ENCODE peak calls at places on chromosomes 13 and 19, in ten cellular contexts. One of them, this sample, is unnamed.

GRCh38 chr13:82129281-82129680 is 1753.0 kb downstream of the SLITRK1 start:
- DNase-seq in Calu3: no peak
- DNase-seq in foreskin fibroblast: no peak
- DNase-seq in CD4-positive, alpha-beta T cell: no peak
- DNase-seq in dorsolateral prefrontal cortex: no peak
- DNase-seq in GM23338: no peak
- DNase-seq in prostate gland: no peak
- DNase-seq in H9: no peak
- DNase-seq in neural progenitor cell: no peak
- DNase-seq in transverse colon: no peak
- DNase-seq in this sample: no peak

GRCh38 chr13:57925250-57925649 is 293.7 kb downstream of the PCDH17 start:
- DNase-seq in GM23338: no peak
- DNase-seq in transverse colon: no peak
- DNase-seq in H9: no peak
- DNase-seq in Calu3: no peak
- DNase-seq in CD4-positive, alpha-beta T cell: no peak
- DNase-seq in foreskin fibroblast: no peak
- DNase-seq in prostate gland: no peak
- DNase-seq in dorsolateral prefrontal cortex: no peak
- DNase-seq in neural progenitor cell: no peak
- DNase-seq in this sample: no peak

GRCh38 chr19:18803550-18804138 is 12.5 kb upstream of the COMP start:
- DNase-seq in transverse colon: no peak
- DNase-seq in CD4-positive, alpha-beta T cell: no peak
- DNase-seq in Calu3: no peak
- DNase-seq in dorsolateral prefrontal cortex: no peak
- DNase-seq in H9: no peak
- DNase-seq in GM23338: no peak
- DNase-seq in prostate gland: no peak
- DNase-seq in neural progenitor cell: no peak
- DNase-seq in foreskin fibroblast: no peak
- DNase-seq in this sample: no peak

GRCh38 chr19:2055871-2056809 is 5.1 kb upstream of the MKNK2 start:
- DNase-seq in prostate gland: peak
- DNase-seq in Calu3: no peak
- DNase-seq in foreskin fibroblast: peak
- DNase-seq in H9: no peak
- DNase-seq in neural progenitor cell: no peak
- DNase-seq in dorsolateral prefrontal cortex: no peak
- DNase-seq in CD4-positive, alpha-beta T cell: no peak
- DNase-seq in GM23338: peak
- DNase-seq in transverse colon: peak
- DNase-seq in this sample: peak

GRCh38 chr19:17309198-17309961 is at the start of gene DDA1:
- DNase-seq in prostate gland: peak
- DNase-seq in H9: peak
- DNase-seq in neural progenitor cell: peak
- DNase-seq in foreskin fibroblast: peak
- DNase-seq in Calu3: peak
- DNase-seq in GM23338: peak
- DNase-seq in dorsolateral prefrontal cortex: peak
- DNase-seq in transverse colon: peak
- DNase-seq in CD4-positive, alpha-beta T cell: peak
- DNase-seq in this sample: peak

GRCh38 chr13:35478384-35479222 is 2.1 kb upstream of the MAB21L1 start:
- DNase-seq in neural progenitor cell: peak
- DNase-seq in dorsolateral prefrontal cortex: no peak
- DNase-seq in H9: peak
- DNase-seq in prostate gland: no peak
- DNase-seq in GM23338: peak
- DNase-seq in Calu3: no peak
- DNase-seq in transverse colon: no peak
- DNase-seq in foreskin fibroblast: peak
- DNase-seq in CD4-positive, alpha-beta T cell: no peak
- DNase-seq in this sample: no peak

GRCh38 chr13:80666782-80667537 is 326.0 kb upstream of the SPRY2 start:
- DNase-seq in transverse colon: no peak
- DNase-seq in prostate gland: no peak
- DNase-seq in neural progenitor cell: no peak
- DNase-seq in CD4-positive, alpha-beta T cell: no peak
- DNase-seq in Calu3: no peak
- DNase-seq in dorsolateral prefrontal cortex: no peak
- DNase-seq in GM23338: no peak
- DNase-seq in H9: no peak
- DNase-seq in foreskin fibroblast: no peak
- DNase-seq in this sample: no peak

GRCh38 chr13:52348081-52348480 is 57.9 kb downstream of the THSD1 start:
- DNase-seq in neural progenitor cell: no peak
- DNase-seq in CD4-positive, alpha-beta T cell: no peak
- DNase-seq in foreskin fibroblast: peak
- DNase-seq in dorsolateral prefrontal cortex: no peak
- DNase-seq in transverse colon: no peak
- DNase-seq in GM23338: no peak
- DNase-seq in prostate gland: no peak
- DNase-seq in H9: no peak
- DNase-seq in Calu3: no peak
- DNase-seq in this sample: peak

GRCh38 chr19:6393982-6394412 is 1.0 kb upstream of the GTF2F1 start:
- DNase-seq in Calu3: no peak
- DNase-seq in H9: no peak
- DNase-seq in neural progenitor cell: no peak
- DNase-seq in prostate gland: no peak
- DNase-seq in transverse colon: peak
- DNase-seq in dorsolateral prefrontal cortex: no peak
- DNase-seq in GM23338: no peak
- DNase-seq in foreskin fibroblast: no peak
- DNase-seq in CD4-positive, alpha-beta T cell: no peak
- DNase-seq in this sample: no peak

GRCh38 chr19:3670258-3670795 is 29.9 kb downstream of the PIP5K1C start:
- DNase-seq in Calu3: no peak
- DNase-seq in GM23338: no peak
- DNase-seq in prostate gland: peak
- DNase-seq in dorsolateral prefrontal cortex: peak
- DNase-seq in H9: no peak
- DNase-seq in transverse colon: peak
- DNase-seq in CD4-positive, alpha-beta T cell: no peak
- DNase-seq in neural progenitor cell: peak
- DNase-seq in foreskin fibroblast: peak
- DNase-seq in this sample: peak

GRCh38 chr19:7862413-7862951 is 11.7 kb downstream of the PRR36 start:
- DNase-seq in H9: peak
- DNase-seq in prostate gland: peak
- DNase-seq in transverse colon: peak
- DNase-seq in foreskin fibroblast: no peak
- DNase-seq in neural progenitor cell: peak
- DNase-seq in CD4-positive, alpha-beta T cell: peak
- DNase-seq in GM23338: peak
- DNase-seq in dorsolateral prefrontal cortex: no peak
- DNase-seq in Calu3: no peak
- DNase-seq in this sample: no peak

GRCh38 chr13:33146843-33147611 is 130.8 kb downstream of the KL start:
- DNase-seq in Calu3: no peak
- DNase-seq in transverse colon: no peak
- DNase-seq in neural progenitor cell: no peak
- DNase-seq in foreskin fibroblast: no peak
- DNase-seq in prostate gland: no peak
- DNase-seq in CD4-positive, alpha-beta T cell: no peak
- DNase-seq in H9: no peak
- DNase-seq in GM23338: no peak
- DNase-seq in dorsolateral prefrontal cortex: no peak
- DNase-seq in this sample: no peak

GRCh38 chr13:79782541-79783216 is 301.7 kb downstream of the NDFIP2 start:
- DNase-seq in prostate gland: peak
- DNase-seq in H9: peak
- DNase-seq in CD4-positive, alpha-beta T cell: no peak
- DNase-seq in Calu3: peak
- DNase-seq in foreskin fibroblast: peak
- DNase-seq in transverse colon: no peak
- DNase-seq in neural progenitor cell: peak
- DNase-seq in dorsolateral prefrontal cortex: no peak
- DNase-seq in GM23338: peak
- DNase-seq in this sample: no peak

GRCh38 chr19:45670670-45671453 is 2.8 kb downstream of the GIPR start:
- DNase-seq in H9: peak
- DNase-seq in GM23338: peak
- DNase-seq in prostate gland: peak
- DNase-seq in CD4-positive, alpha-beta T cell: no peak
- DNase-seq in neural progenitor cell: peak
- DNase-seq in dorsolateral prefrontal cortex: peak
- DNase-seq in foreskin fibroblast: peak
- DNase-seq in Calu3: peak
- DNase-seq in transverse colon: peak
- DNase-seq in this sample: no peak

GRCh38 chr19:17751103-17751911 is at the start of gene FCHO1:
- DNase-seq in prostate gland: no peak
- DNase-seq in Calu3: no peak
- DNase-seq in foreskin fibroblast: no peak
- DNase-seq in H9: no peak
- DNase-seq in CD4-positive, alpha-beta T cell: peak
- DNase-seq in neural progenitor cell: no peak
- DNase-seq in transverse colon: peak
- DNase-seq in GM23338: no peak
- DNase-seq in dorsolateral prefrontal cortex: no peak
- DNase-seq in this sample: no peak

GRCh38 chr19:5170329-5170745 is 170.3 kb downstream of the PTPRS start:
- DNase-seq in foreskin fibroblast: no peak
- DNase-seq in H9: peak
- DNase-seq in prostate gland: no peak
- DNase-seq in neural progenitor cell: no peak
- DNase-seq in Calu3: peak
- DNase-seq in transverse colon: peak
- DNase-seq in dorsolateral prefrontal cortex: no peak
- DNase-seq in GM23338: peak
- DNase-seq in CD4-positive, alpha-beta T cell: peak
- DNase-seq in this sample: no peak
- TF ChIP-seq CTCF in foreskin fibroblast: peak
- TF ChIP-seq CTCF in H9: peak
- TF ChIP-seq CTCF in prostate gland: peak
- TF ChIP-seq CTCF in neural progenitor cell: peak
- TF ChIP-seq CTCF in Calu3: no peak
- TF ChIP-seq CTCF in transverse colon: peak
- TF ChIP-seq CTCF in dorsolateral prefrontal cortex: no peak
- TF ChIP-seq CTCF in GM23338: peak
- TF ChIP-seq CTCF in CD4-positive, alpha-beta T cell: peak
- TF ChIP-seq CTCF in this sample: peak

DNA sequence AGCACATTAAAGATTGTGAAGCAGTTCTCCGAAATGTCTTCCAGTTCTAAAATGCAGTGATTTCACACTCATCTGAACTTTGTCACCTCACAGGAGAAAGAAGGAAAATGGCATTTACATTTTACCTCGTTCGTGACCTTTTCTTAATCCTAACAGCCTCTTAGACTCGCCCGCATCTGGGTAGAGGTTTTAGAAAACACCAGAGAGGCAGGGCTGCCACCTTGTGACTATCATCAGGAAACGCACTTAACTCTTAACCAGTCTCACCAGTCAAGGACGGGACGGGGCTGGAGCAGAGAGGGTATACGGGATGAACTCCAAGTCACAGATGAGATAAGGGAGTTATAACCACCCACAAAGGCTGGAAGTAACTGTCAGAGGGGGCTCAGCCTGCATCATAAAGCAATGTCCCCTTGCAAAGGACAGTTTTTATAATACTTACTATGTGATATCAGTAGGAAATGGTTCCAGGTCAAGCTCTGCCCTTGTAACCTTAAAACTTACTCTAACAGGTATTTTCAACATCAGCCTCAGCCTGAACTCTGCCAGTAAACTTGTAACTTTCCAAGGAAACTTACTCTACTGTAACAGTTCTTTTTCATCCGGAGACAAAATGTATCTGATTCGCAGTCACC is 8.6 kb upstream of the CEACAM6 start:
- DNase-seq in dorsolateral prefrontal cortex: no peak
- DNase-seq in GM23338: peak
- DNase-seq in foreskin fibroblast: peak
- DNase-seq in CD4-positive, alpha-beta T cell: peak
- DNase-seq in transverse colon: peak
- DNase-seq in neural progenitor cell: peak
- DNase-seq in H9: peak
- DNase-seq in Calu3: peak
- DNase-seq in prostate gland: peak
- DNase-seq in this sample: peak
- TF ChIP-seq CTCF in dorsolateral prefrontal cortex: peak
- TF ChIP-seq CTCF in GM23338: peak
- TF ChIP-seq CTCF in foreskin fibroblast: peak
- TF ChIP-seq CTCF in CD4-positive, alpha-beta T cell: peak
- TF ChIP-seq CTCF in transverse colon: peak
- TF ChIP-seq CTCF in neural progenitor cell: peak
- TF ChIP-seq CTCF in H9: no peak
- TF ChIP-seq CTCF in Calu3: peak
- TF ChIP-seq CTCF in prostate gland: peak
- TF ChIP-seq CTCF in this sample: peak

GRCh38 chr13:45812599-45813372 is 38.8 kb downstream of the SIAH3 start:
- DNase-seq in H9: no peak
- DNase-seq in Calu3: no peak
- DNase-seq in dorsolateral prefrontal cortex: no peak
- DNase-seq in transverse colon: no peak
- DNase-seq in GM23338: no peak
- DNase-seq in prostate gland: no peak
- DNase-seq in neural progenitor cell: no peak
- DNase-seq in CD4-positive, alpha-beta T cell: no peak
- DNase-seq in foreskin fibroblast: no peak
- DNase-seq in this sample: no peak

GRCh38 chr13:45811891-45812583 is 39.5 kb downstream of the SIAH3 start:
- DNase-seq in transverse colon: no peak
- DNase-seq in Calu3: no peak
- DNase-seq in GM23338: no peak
- DNase-seq in dorsolateral prefrontal cortex: peak
- DNase-seq in foreskin fibroblast: no peak
- DNase-seq in CD4-positive, alpha-beta T cell: no peak
- DNase-seq in neural progenitor cell: no peak
- DNase-seq in H9: no peak
- DNase-seq in prostate gland: no peak
- DNase-seq in this sample: no peak

GRCh38 chr13:45809810-45810394 is 41.7 kb downstream of the SIAH3 start:
- DNase-seq in prostate gland: no peak
- DNase-seq in neural progenitor cell: no peak
- DNase-seq in dorsolateral prefrontal cortex: no peak
- DNase-seq in H9: no peak
- DNase-seq in GM23338: no peak
- DNase-seq in Calu3: no peak
- DNase-seq in CD4-positive, alpha-beta T cell: no peak
- DNase-seq in transverse colon: no peak
- DNase-seq in foreskin fibroblast: no peak
- DNase-seq in this sample: no peak

GRCh38 chr13:45807520-45808099 is 43.9 kb downstream of the SIAH3 start:
- DNase-seq in transverse colon: no peak
- DNase-seq in foreskin fibroblast: peak
- DNase-seq in prostate gland: peak
- DNase-seq in CD4-positive, alpha-beta T cell: no peak
- DNase-seq in GM23338: peak
- DNase-seq in neural progenitor cell: peak
- DNase-seq in H9: peak
- DNase-seq in Calu3: peak
- DNase-seq in dorsolateral prefrontal cortex: peak
- DNase-seq in this sample: no peak
- TF ChIP-seq CTCF in transverse colon: no peak
- TF ChIP-seq CTCF in foreskin fibroblast: peak
- TF ChIP-seq CTCF in prostate gland: peak
- TF ChIP-seq CTCF in CD4-positive, alpha-beta T cell: peak
- TF ChIP-seq CTCF in GM23338: peak
- TF ChIP-seq CTCF in neural progenitor cell: peak
- TF ChIP-seq CTCF in H9: peak
- TF ChIP-seq CTCF in Calu3: peak
- TF ChIP-seq CTCF in dorsolateral prefrontal cortex: peak
- TF ChIP-seq CTCF in this sample: peak

GRCh38 chr19:44585371-44586141 is 27.8 kb upstream of the IGSF23 start:
- DNase-seq in neural progenitor cell: no peak
- DNase-seq in dorsolateral prefrontal cortex: no peak
- DNase-seq in CD4-positive, alpha-beta T cell: no peak
- DNase-seq in foreskin fibroblast: no peak
- DNase-seq in GM23338: no peak
- DNase-seq in H9: no peak
- DNase-seq in prostate gland: no peak
- DNase-seq in Calu3: no peak
- DNase-seq in transverse colon: no peak
- DNase-seq in this sample: no peak
- TF ChIP-seq CTCF in neural progenitor cell: no peak
- TF ChIP-seq CTCF in dorsolateral prefrontal cortex: no peak
- TF ChIP-seq CTCF in CD4-positive, alpha-beta T cell: no peak
- TF ChIP-seq CTCF in foreskin fibroblast: no peak
- TF ChIP-seq CTCF in GM23338: no peak
- TF ChIP-seq CTCF in H9: no peak
- TF ChIP-seq CTCF in prostate gland: no peak
- TF ChIP-seq CTCF in Calu3: no peak
- TF ChIP-seq CTCF in transverse colon: no peak
- TF ChIP-seq CTCF in this sample: no peak

This sample was measured in AG09319.